ENCODE peak calls at places on chromosome 11, in seven cellular contexts. X is lower lobe of right lung; Y is heart right ventricle; H is gastrocnemius medialis; P is IMR-90; L is CD4-positive, alpha-beta T cell; M is stimulated activated naive B cell treated with anti-CD40 and anti-IgM and Interleukin-4, amounts not matched to agents 10 μg/mL and 1 μg/mL and 100 μg/mL, for 72 hours. K is an unnamed sample.

GRCh38 chr11:65777821-65778361 is 2.9 kb downstream of the AP5B1 start:
- ATAC-seq in P (no peak), Y (no peak), L (no peak), M (no peak), X (no peak), H (no peak), K (no peak)

GRCh38 chr11:130300567-130300966 is 14.2 kb downstream of the ZBTB44 start:
- ATAC-seq in L (no peak), P (no peak), X (no peak), Y (no peak), H (peak; percentile 88), M (peak; percentile 73), K (no peak)

GRCh38 chr11:95950905-95951304 is 27.0 kb upstream of the MTMR2 start:
- ATAC-seq in Y (no peak), H (no peak), L (no peak), P (no peak), X (no peak), M (no peak), K (no peak)

GRCh38 chr11:107252429-107253161 is 205.0 kb downstream of the CWF19L2 start:
- ATAC-seq in H (no peak), X (no peak), M (no peak), P (no peak), L (no peak), Y (no peak), K (no peak)

GRCh38 chr11:134792044-134792443 is 380.0 kb upstream of the B3GAT1 start:
- ATAC-seq in L (no peak), H (no peak), M (no peak), Y (no peak), X (no peak), P (no peak), K (no peak)

GRCh38 chr11:68373810-68374501 is 61.6 kb downstream of the LRP5 start:
- ATAC-seq in L (no peak), M (no peak), H (peak; percentile 29), P (peak; percentile 60), Y (peak; percentile 55), X (peak; percentile 13), K (peak; percentile 67)

GRCh38 chr11:124891390-124891861 is 6.2 kb downstream of the ROBO4 start:
- ATAC-seq in P (peak; percentile 26), L (no peak), Y (peak; percentile 3), H (peak; percentile 20), X (no peak), M (no peak), K (peak; percentile 52)

GRCh38 chr11:69718147-69718546 is 14.3 kb upstream of the FGF19 start:
- ATAC-seq in L (no peak), Y (peak; percentile 73), X (no peak), M (peak; percentile 94), H (no peak), P (peak; percentile 77), K (peak; percentile 75)

GRCh38 chr11:130202009-130202817 is 42.6 kb downstream of the ST14 start:
- ATAC-seq in P (no peak), Y (no peak), H (no peak), M (peak; percentile 95), L (no peak), X (no peak), K (no peak)

GRCh38 chr11:114433376-114433775 is 5.9 kb upstream of the REXO2 start:
- ATAC-seq in P (no peak), Y (no peak), M (no peak), L (no peak), X (no peak), H (no peak), K (no peak)

GRCh38 chr11:26649884-26650283 is 72.0 kb downstream of the SLC5A12 start:
- ATAC-seq in X (peak; percentile 89), H (peak; percentile 61), Y (no peak), L (no peak), M (peak; percentile 67), P (peak; percentile 89), K (peak; percentile 96)

GRCh38 chr11:6497069-6497839 is at the start of gene DNHD1:
- ATAC-seq in L (no peak), X (peak; percentile 24), H (no peak), Y (peak; percentile 32), P (no peak), M (no peak), K (no peak)

K was measured in SK-N-SH treated with all-trans-retinoic acid at 6 μM for 48 hours.